ENCODE peak calls at places on chromosomes 6 and 20, in six cellular contexts. Y is dorsolateral prefrontal cortex, J is H1, B is suprapubic skin, G is lung, Z is heart right ventricle. Q is an unnamed sample. For H3K27me3, the result is how much of the 10 kb centered on the place peaks cover.

GRCh38 chr20:1890469-1891262 is 4.5 kb upstream of the SIRPA start:
- DNase-seq in Z (no peak), J (no peak), G (no peak), B (no peak), Y (no peak), Q (no peak)

GRCh38 chr20:36796117-36796516 is 22.6 kb upstream of the DSN1 start:
- DNase-seq in B (no peak), J (no peak), G (no peak), Y (no peak), Z (no peak), Q (no peak)

GRCh38 chr6:11514672-11515071 is 22.9 kb upstream of the TMEM170B start:
- DNase-seq in Z (no peak), G (no peak), J (no peak), Y (no peak), B (no peak), Q (no peak)

GRCh38 chr6:106199998-106200397 is 113.9 kb downstream of the PRDM1 start:
- DNase-seq in B (no peak), Z (no peak), G (no peak), J (no peak), Y (no peak), Q (no peak)

GRCh38 chr6:111788779-111789276 is 84.4 kb downstream of the FYN start:
- DNase-seq in Y (no peak), G (no peak), J (no peak), B (no peak), Z (no peak), Q (no peak)

GRCh38 chr6:16766836-16767745 is 5.8 kb upstream of the ATXN1 start:
- DNase-seq in J (no peak), Z (no peak), G (no peak), Y (no peak), B (no peak), Q (no peak)

GRCh38 chr6:112576421-112576820 is 229.3 kb downstream of the RFPL4B start:
- DNase-seq in G (no peak), J (no peak), Z (no peak), B (no peak), Y (no peak), Q (no peak)

GRCh38 chr6:18431581-18431980 is 44.4 kb downstream of the RNF144B start:
- DNase-seq in Z (no peak), J (no peak), G (peak), B (no peak), Y (no peak), Q (no peak)

GRCh38 chr6:105107207-105107606 is 72.6 kb downstream of the POPDC3 start:
- DNase-seq in Z (no peak), Y (no peak), G (no peak), J (no peak), B (no peak), Q (no peak)

GRCh38 chr6:3250278-3250677 is 8.5 kb upstream of the PSMG4 start:
- DNase-seq in Z (peak), J (no peak), B (no peak), Y (no peak), G (no peak), Q (no peak)

GRCh38 chr20:63370623-63371176 is 9.6 kb upstream of the CHRNA4 start:
- DNase-seq in B (no peak), Z (peak), G (no peak), Y (no peak), J (no peak), Q (peak)
- H3K27me3 ChIP-seq in B (half or more), Z (under half), G (under half), Y (under half), J (under half), Q (half or more)

DNA sequence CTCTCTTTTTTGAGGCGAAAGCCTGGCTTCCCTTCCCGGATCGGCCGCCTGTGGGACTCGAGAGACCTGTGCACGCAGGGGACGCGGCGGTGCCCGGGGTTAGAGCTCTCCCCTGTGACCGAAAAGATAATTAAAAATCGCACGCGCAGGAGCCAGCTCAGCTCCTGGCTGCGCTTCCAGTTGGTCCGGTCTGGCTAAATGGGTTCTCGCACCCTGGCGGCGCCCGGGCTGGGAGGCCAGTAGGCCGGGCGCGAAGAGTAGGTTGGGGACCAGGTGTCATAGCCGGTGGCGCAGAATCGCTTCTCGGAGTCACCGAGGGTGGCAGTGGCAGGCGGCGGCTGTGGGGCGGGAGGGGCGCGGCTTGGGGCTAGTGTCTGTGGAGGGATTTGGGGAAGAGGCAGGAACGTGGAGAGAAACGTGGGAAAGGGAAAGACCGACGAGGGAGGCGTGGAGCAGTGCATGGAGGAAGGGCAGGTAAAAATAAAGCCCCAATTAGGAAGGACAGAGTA is 41.9 kb upstream of the SUPT3H start:
- DNase-seq in B (no peak), J (no peak), Y (peak), G (peak), Z (peak), Q (peak)
- H3K4me3 ChIP-seq in B (peak), J (peak), Y (peak), G (no peak), Z (peak), Q (peak)

DNA sequence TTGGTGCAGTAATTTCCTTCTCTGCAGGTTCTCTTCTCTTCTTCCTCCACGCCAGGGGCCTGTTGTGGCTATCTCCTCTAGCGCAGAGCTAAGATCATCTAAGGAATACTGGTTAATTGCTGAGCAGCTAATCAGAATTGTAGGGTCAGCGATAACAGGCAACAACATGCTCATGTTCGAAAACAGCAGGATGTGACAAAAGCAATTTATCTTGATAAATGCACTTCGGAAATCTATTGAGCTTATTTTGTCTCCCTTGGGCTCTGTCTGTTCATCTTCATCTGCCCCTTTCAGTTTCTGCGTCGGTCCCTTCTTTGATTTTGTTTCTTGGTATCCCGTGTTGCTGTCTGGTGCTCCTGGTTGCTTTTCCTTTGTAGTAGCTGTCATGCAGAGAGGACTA is 67.3 kb upstream of the MAP3K7 start:
- DNase-seq in J (no peak), Z (no peak), B (no peak), G (no peak), Y (no peak), Q (no peak)
- H3K27me3 ChIP-seq in J (under half), Z (under half), B (under half), G (under half), Y (under half), Q (under half)

GRCh38 chr6:15331143-15331542 is 85.3 kb downstream of the JARID2 start:
- DNase-seq in Y (no peak), J (no peak), Z (no peak), B (no peak), G (no peak), Q (no peak)

GRCh38 chr6:15327271-15327670 is 81.4 kb downstream of the JARID2 start:
- DNase-seq in G (peak), Z (no peak), J (no peak), Y (no peak), B (no peak), Q (no peak)

GRCh38 chr6:15330174-15330934 is 84.5 kb downstream of the JARID2 start:
- DNase-seq in J (no peak), Y (no peak), B (no peak), G (no peak), Z (no peak), Q (no peak)

GRCh38 chr6:15331629-15332241 is 85.9 kb downstream of the JARID2 start:
- DNase-seq in Z (no peak), B (no peak), J (no peak), Y (no peak), G (no peak), Q (no peak)

DNA sequence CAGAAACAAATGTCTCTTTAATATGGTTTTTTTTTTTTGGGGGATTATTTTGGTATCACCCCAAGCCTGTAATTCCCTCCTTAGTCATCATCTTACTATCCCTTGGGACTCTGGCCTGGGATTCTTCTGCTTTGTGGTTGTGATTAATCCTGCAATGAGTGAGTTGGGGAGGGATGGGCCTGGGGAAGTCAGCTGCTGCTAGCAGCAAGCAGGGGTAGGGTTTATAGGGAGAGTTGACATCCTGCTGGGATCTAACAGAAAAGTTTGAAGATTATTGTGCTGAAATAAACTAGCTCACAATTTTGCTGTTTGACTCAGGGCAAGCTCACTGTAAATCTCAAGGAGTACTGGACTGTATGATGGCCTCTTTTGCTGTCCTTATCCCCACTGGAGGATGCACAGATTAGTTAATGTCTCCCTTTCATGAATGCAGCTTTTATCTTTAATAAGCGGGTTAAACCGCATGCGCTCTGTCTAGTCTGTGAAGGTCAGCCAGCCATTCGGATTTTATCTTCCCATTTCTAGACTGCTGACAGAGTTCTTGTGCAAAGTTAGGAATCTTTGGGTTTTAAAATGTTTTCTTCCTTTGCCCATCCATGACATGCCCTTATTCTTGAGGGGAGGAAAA is 83.4 kb downstream of the JARID2 start:
- DNase-seq in J (no peak), G (no peak), Z (no peak), B (no peak), Y (no peak), Q (no peak)
- H3K4me3 ChIP-seq in J (no peak), G (no peak), Z (no peak), B (no peak), Y (no peak), Q (no peak)

Q was measured in left ventricle myocardium inferior.